ENCODE peak calls at places on chromosome 14, in seven cellular contexts. E is HEK293T; O is WTC11; G is CD8-positive, alpha-beta memory T cell; R is endothelial cell of umbilical vein; B is left kidney; N is KBM-7. Y is an unnamed sample.

GRCh38 chr14:104119119-104119699 is 19.2 kb upstream of the KIF26A start:
- DNase-seq in E (no peak), O (peak), G (peak), R (no peak), B (peak), N (no peak), Y (no peak)

GRCh38 chr14:105168496-105168978 is at the start of gene JAG2:
- DNase-seq in E (peak), O (peak), G (no peak), R (peak), B (peak), N (no peak), Y (no peak)

GRCh38 chr14:95495538-95496025 is 20.9 kb downstream of the SYNE3 start:
- DNase-seq in E (no peak), O (no peak), G (no peak), R (peak), B (no peak), N (peak), Y (peak)

GRCh38 chr14:51092965-51093364 is 1.9 kb downstream of the TRIM9 start:
- DNase-seq in E (no peak), O (no peak), G (no peak), R (no peak), B (no peak), N (no peak), Y (no peak)

GRCh38 chr14:69312608-69313007 is 52.6 kb downstream of the GALNT16 start:
- DNase-seq in E (no peak), O (no peak), G (no peak), R (no peak), B (no peak), N (no peak), Y (no peak)

GRCh38 chr14:98612434-98613200 is 659.4 kb downstream of the BCL11B start:
- DNase-seq in E (no peak), O (no peak), G (no peak), R (no peak), B (no peak), N (no peak), Y (no peak)

GRCh38 chr14:80987235-80988032 is 32.0 kb downstream of the TSHR start:
- DNase-seq in E (peak), O (peak), G (peak), R (peak), B (peak), N (peak), Y (peak)

GRCh38 chr14:104390941-104391901 is 188.3 kb upstream of the C14orf180 start:
- DNase-seq in E (no peak), O (no peak), G (peak), R (no peak), B (peak), N (no peak), Y (no peak)

GRCh38 chr14:35419429-35419841 is 14.9 kb upstream of the NFKBIA start:
- DNase-seq in E (no peak), O (no peak), G (no peak), R (peak), B (no peak), N (no peak), Y (no peak)

GRCh38 chr14:100658514-100658886 is 68.2 kb upstream of the DLK1 start:
- DNase-seq in E (no peak), O (peak), G (no peak), R (no peak), B (no peak), N (no peak), Y (no peak)

GRCh38 chr14:90611936-90612335 is 204.3 kb downstream of the TTC7B start:
- DNase-seq in E (no peak), O (no peak), G (no peak), R (peak), B (no peak), N (no peak), Y (no peak)

GRCh38 chr14:43938588-43939281 is 568.3 kb downstream of the FSCB start:
- DNase-seq in E (no peak), O (no peak), G (no peak), R (no peak), B (no peak), N (no peak), Y (no peak)

GRCh38 chr14:103879570-103880333 is 32.4 kb upstream of the PPP1R13B start:
- DNase-seq in E (no peak), O (peak), G (no peak), R (no peak), B (peak), N (no peak), Y (no peak)

GRCh38 chr14:104284107-104284592 is 145.8 kb downstream of the KIF26A start:
- DNase-seq in E (no peak), O (peak), G (peak), R (no peak), B (peak), N (no peak), Y (no peak)

GRCh38 chr14:53955671-53956426 is 776 bp downstream of the BMP4 start:
- DNase-seq in E (no peak), O (peak), G (no peak), R (peak), B (peak), N (peak), Y (no peak)

GRCh38 chr14:55398679-55399078 is 13.0 kb downstream of the ATG14 start:
- DNase-seq in E (no peak), O (no peak), G (no peak), R (peak), B (no peak), N (no peak), Y (no peak)

GRCh38 chr14:45650754-45651153 is 397.8 kb upstream of the MIS18BP1 start:
- DNase-seq in E (no peak), O (no peak), G (no peak), R (no peak), B (no peak), N (peak), Y (no peak)

GRCh38 chr14:76373456-76373855 is 2.5 kb upstream of the ESRRB start:
- DNase-seq in E (no peak), O (no peak), G (no peak), R (no peak), B (no peak), N (no peak), Y (no peak)

GRCh38 chr14:94481468-94482131 is 5.6 kb upstream of the SERPINA9 start:
- DNase-seq in E (no peak), O (no peak), G (no peak), R (no peak), B (no peak), N (no peak), Y (no peak)

Y was measured in AML-193.